ENCODE peak calls at places on chromosomes 12 and 14, in seven cellular contexts. Q, G, D, R, E, K and V are unnamed samples.

GRCh38 chr12:93571360-93571853 is 1.1 kb upstream of the SOCS2 start:
- DNase-seq in G (peak; percentile 47), K (no peak), Q (peak; percentile 29), E (peak; percentile 65), R (peak; percentile 14), D (peak; percentile 65), V (no peak)

GRCh38 chr12:117027251-117028086 is 71.7 kb downstream of the TESC start:
- DNase-seq in R (no peak), E (no peak), K (no peak), Q (no peak), G (no peak), D (no peak), V (no peak)

GRCh38 chr14:59583755-59584154 is 7.1 kb upstream of the CCDC175 start:
- DNase-seq in K (no peak), R (no peak), G (no peak), Q (no peak), D (no peak), E (peak; percentile 34), V (no peak)

GRCh38 chr12:114834621-114835020 is 150.6 kb upstream of the TBX3 start:
- DNase-seq in G (no peak), Q (no peak), R (no peak), K (no peak), E (peak; percentile 20), D (no peak), V (no peak)

GRCh38 chr12:30926243-30927209 is at the start of gene TSPAN11:
- DNase-seq in G (no peak), E (peak; percentile 20), D (peak; percentile 1), Q (no peak), K (no peak), R (peak; percentile 56), V (no peak)

GRCh38 chr14:92930737-92931602 is 8.0 kb downstream of the CHGA start:
- DNase-seq in Q (no peak), R (no peak), E (peak; percentile 63), D (no peak), K (no peak), G (no peak), V (no peak)

GRCh38 chr12:47797432-47797831 is 22.3 kb downstream of the HDAC7 start:
- DNase-seq in K (no peak), R (peak; percentile 54), G (no peak), Q (peak; percentile 43), E (no peak), D (no peak), V (no peak)

GRCh38 chr14:86641310-86641709 is 1111.4 kb downstream of the FLRT2 start:
- DNase-seq in G (no peak), D (no peak), Q (no peak), E (no peak), K (no peak), R (no peak), V (no peak)

GRCh38 chr12:101563197-101563596 is 31.6 kb upstream of the MYBPC1 start:
- DNase-seq in G (no peak), D (no peak), R (no peak), Q (no peak), E (no peak), K (no peak), V (no peak)

GRCh38 chr12:92444763-92445162 is 258.0 kb upstream of the PLEKHG7 start:
- DNase-seq in E (no peak), Q (peak; percentile 71), G (no peak), K (no peak), R (no peak), D (no peak), V (no peak)

GRCh38 chr14:37172936-37173613 is 669 bp upstream of the SLC25A21 start:
- DNase-seq in D (no peak), G (no peak), E (no peak), R (no peak), Q (no peak), K (no peak), V (no peak)

GRCh38 chr14:58922211-58922940 is 266.1 kb upstream of the DAAM1 start:
- DNase-seq in E (peak; percentile 46), K (no peak), G (no peak), D (no peak), Q (no peak), R (no peak), V (no peak)

GRCh38 chr14:95494456-95494855 is 22.0 kb downstream of the SYNE3 start:
- DNase-seq in R (no peak), G (no peak), E (no peak), Q (no peak), K (no peak), D (no peak), V (no peak)

GRCh38 chr12:113302925-113303640 is 31.8 kb downstream of the SLC8B1 start:
- DNase-seq in K (no peak), E (no peak), G (no peak), R (no peak), Q (peak; percentile 52), D (no peak), V (no peak)

GRCh38 chr12:1913377-1914115 is 4.9 kb downstream of the CACNA2D4 start:
- DNase-seq in G (no peak), D (no peak), K (no peak), Q (no peak), E (no peak), R (no peak), V (no peak)

GRCh38 chr14:100679707-100680438 is 46.8 kb upstream of the DLK1 start:
- DNase-seq in K (no peak), R (peak; percentile 7), D (no peak), Q (no peak), G (no peak), E (peak; percentile 86), V (no peak)